ENCODE peak calls at places on chromosomes 5 and 9, in seven cellular contexts. X is GM23248; T is transverse colon; R is CD8-positive, alpha-beta T cell; G is stomach; J is IMR-90; D is cardiac muscle cell. H is an unnamed sample.

GRCh38 chr9:22446589-22446949 is at the start of gene DMRTA1:
- DNase-seq in T (peak; percentile 72), G (peak; percentile 87), R (no peak), D (peak; percentile 69), J (peak; percentile 25), X (peak; percentile 76), H (no peak)

GRCh38 chr5:139246394-139246793 is 47.1 kb upstream of the MATR3 start:
- DNase-seq in R (peak; percentile 13), T (no peak), X (peak; percentile 75), D (peak; percentile 57), J (peak; percentile 60), G (no peak), H (no peak)

GRCh38 chr9:78295731-78296130 is 1.2 kb upstream of the PSAT1 start:
- DNase-seq in D (peak; percentile 38), G (no peak), R (no peak), J (no peak), T (no peak), X (peak; percentile 7), H (no peak)

GRCh38 chr5:52859619-52860018 is 71.9 kb downstream of the ITGA1 start:
- DNase-seq in D (peak; percentile 71), J (peak; percentile 93), R (no peak), T (no peak), G (no peak), X (peak; percentile 85), H (no peak)

GRCh38 chr9:121849554-121849953 is 198.1 kb downstream of the DAB2IP start:
- DNase-seq in X (no peak), J (no peak), T (no peak), R (no peak), D (no peak), G (no peak), H (no peak)

GRCh38 chr9:137449081-137449844 is 8.1 kb upstream of the ENTPD8 start:
- DNase-seq in R (no peak), G (no peak), T (peak; percentile 8), D (no peak), J (no peak), X (no peak), H (no peak)

GRCh38 chr9:89605181-89606048 is 603 bp downstream of the GADD45G start:
- DNase-seq in J (peak; percentile 19), T (peak; percentile 65), D (peak; percentile 50), G (peak; percentile 57), R (peak; percentile 46), X (peak; percentile 89), H (no peak)

GRCh38 chr5:169300468-169301385 is at the start of gene SLIT3:
- DNase-seq in D (peak; percentile 90), R (no peak), X (peak; percentile 96), G (peak; percentile 67), J (peak; percentile 47), T (peak; percentile 50), H (peak; percentile 57)

GRCh38 chr9:107587175-107587963 is 97.8 kb upstream of the KLF4 start:
- DNase-seq in T (peak; percentile 88), R (no peak), D (no peak), G (peak; percentile 91), J (no peak), X (no peak), H (no peak)

GRCh38 chr5:134177197-134178171 is 734 bp upstream of the SKP1 start:
- DNase-seq in R (no peak), J (peak; percentile 66), D (peak; percentile 82), T (peak; percentile 89), X (peak; percentile 82), G (peak; percentile 70), H (no peak)

GRCh38 chr5:104016650-104017049 is 454.1 kb upstream of the NUDT12 start:
- DNase-seq in R (no peak), D (peak; percentile 2), T (no peak), G (no peak), J (peak; percentile 72), X (peak; percentile 0), H (no peak)

GRCh38 chr5:14810282-14810681 is 61.3 kb downstream of the ANKH start:
- DNase-seq in X (no peak), T (no peak), J (no peak), R (no peak), D (no peak), G (no peak), H (no peak)

GRCh38 chr5:45695011-45695667 is 1.0 kb downstream of the HCN1 start:
- DNase-seq in X (no peak), T (no peak), G (no peak), R (no peak), J (no peak), D (no peak), H (no peak)

GRCh38 chr5:72065751-72066255 is 41.5 kb upstream of the MAP1B start:
- DNase-seq in J (peak; percentile 50), X (peak; percentile 49), G (no peak), R (no peak), D (peak; percentile 47), T (no peak), H (no peak)

GRCh38 chr9:84780385-84780784 is 110.9 kb downstream of the NTRK2 start:
- DNase-seq in X (no peak), R (no peak), G (no peak), D (no peak), T (no peak), J (no peak), H (no peak)

DNA sequence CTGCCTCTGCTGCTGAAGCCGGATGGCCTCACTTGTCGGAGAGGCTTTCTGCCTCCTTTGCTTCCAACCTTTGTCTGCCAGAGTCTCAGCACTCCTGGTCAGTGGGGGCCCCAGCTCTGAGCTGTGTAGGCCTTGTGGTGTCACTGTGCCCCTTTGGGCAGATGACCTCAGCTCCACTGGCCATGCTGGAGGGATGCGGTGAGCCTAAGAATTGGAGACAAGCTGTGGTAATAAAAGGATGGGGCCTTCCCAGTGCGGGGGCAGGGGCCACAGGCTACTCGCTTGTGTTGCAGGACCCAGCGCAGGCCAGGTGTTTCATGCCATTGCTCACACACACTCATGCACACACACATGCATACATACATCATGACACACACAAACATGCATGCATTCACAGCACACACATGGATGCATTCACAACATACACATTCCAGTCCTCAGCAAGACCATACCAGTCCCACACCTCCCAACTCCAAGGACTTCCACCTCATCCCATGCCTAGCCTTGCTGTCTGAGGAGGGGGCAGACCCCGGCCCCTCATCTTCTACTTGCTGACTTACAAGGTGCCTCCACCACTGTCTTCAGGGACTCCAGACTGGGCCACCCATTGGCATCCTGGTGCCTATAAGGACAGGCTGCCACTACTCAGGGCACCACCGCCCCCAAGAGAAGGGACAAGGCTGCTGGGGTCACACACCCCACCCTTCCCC is 237.7 kb downstream of the SYK start:
- DNase-seq in X (no peak), R (no peak), T (no peak), J (no peak), D (no peak), G (no peak), H (no peak)
- H3K27me3 ChIP-seq in X (no peaks in the 10 kb centered on the region), R (no peaks in the 10 kb centered on the region), T (no peaks in the 10 kb centered on the region), J (no peaks in the 10 kb centered on the region), D (no peaks in the 10 kb centered on the region), G (no peaks in the 10 kb centered on the region), H (no peaks in the 10 kb centered on the region)

GRCh38 chr5:136275601-136276000 is 82.6 kb upstream of the SMIM32 start:
- DNase-seq in J (no peak), R (no peak), D (no peak), X (no peak), G (no peak), T (no peak), H (no peak)

DNA sequence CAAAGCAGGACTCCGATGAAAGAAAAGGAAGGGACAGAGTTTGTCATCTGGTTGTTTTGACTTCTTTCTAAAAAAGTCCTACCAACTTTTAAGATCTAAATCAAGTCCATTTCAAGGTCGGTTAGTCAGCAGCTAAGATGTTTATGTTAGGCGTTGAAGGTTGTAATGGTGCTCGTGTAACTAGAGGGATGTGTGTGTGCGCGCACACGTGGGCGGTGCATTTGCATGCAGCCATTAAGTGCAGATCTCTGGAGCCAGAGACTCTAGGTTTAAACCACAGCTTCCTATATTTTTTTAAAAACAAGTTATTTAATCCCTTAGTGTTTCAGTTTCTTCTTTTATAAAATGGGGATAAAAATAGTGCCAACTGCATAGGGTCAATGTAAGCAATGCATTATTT is 77.0 kb upstream of the SMIM32 start:
- DNase-seq in R (no peak), X (no peak), D (no peak), G (no peak), J (no peak), T (no peak), H (no peak)
- H3K36me3 ChIP-seq in R (no peaks in the 10 kb centered on the region), X (no peaks in the 10 kb centered on the region), D (no peaks in the 10 kb centered on the region), G (no peaks in the 10 kb centered on the region), J (no peaks in the 10 kb centered on the region), T (no peaks in the 10 kb centered on the region), H (no peaks in the 10 kb centered on the region)

DNA sequence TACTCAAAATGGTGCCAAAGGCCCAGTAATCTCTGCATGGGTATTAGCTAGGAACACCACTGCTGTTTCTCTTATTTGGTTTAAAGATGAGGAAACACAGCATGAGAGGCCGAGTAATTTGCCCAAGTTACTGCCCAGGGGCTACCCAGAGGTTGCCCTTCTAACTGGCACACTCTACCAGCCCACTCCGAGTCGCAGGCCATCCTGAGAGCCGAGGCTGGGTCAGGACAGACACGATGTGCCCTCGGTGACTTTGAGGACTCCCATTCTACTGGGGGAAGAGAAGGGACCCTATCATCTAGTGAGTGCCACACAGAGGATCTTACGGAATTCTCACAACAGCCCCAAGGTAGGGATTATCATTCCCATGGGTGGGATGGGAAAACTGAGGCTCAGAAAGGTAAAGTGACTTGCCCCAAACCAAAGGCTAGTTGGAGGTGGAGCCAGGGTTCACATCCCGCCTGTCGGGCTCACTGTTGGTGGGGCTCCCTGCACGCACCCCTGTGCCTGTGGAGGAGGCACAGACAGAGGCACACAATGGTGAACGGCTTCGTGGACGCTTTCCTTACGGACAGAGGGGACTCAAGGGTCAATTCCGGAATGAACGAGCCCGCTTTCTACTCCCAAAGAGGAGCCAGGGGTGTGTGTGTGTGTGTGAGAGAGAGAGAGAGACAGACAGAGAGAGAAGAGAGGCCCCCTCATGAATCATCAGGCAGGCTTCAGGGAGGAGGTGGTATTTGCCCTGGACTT is 225.0 kb downstream of the MELK start:
- DNase-seq in D (no peak), T (no peak), R (no peak), G (no peak), J (no peak), X (no peak), H (no peak)
- H3K27me3 ChIP-seq in D (no peaks in the 10 kb centered on the region), T (no peaks in the 10 kb centered on the region), R (no peaks in the 10 kb centered on the region), G (peaks cover 11% of the 10 kb centered on the region), J (peaks cover 6% of the 10 kb centered on the region), X (peaks cover 11% of the 10 kb centered on the region), H (no peaks in the 10 kb centered on the region)

GRCh38 chr9:4070266-4070665 is 229.6 kb downstream of the GLIS3 start:
- DNase-seq in G (no peak), J (no peak), R (no peak), D (no peak), X (no peak), T (no peak), H (no peak)
- H3K36me3 ChIP-seq in G (no peaks in the 10 kb centered on the region), J (no peaks in the 10 kb centered on the region), R (no peaks in the 10 kb centered on the region), D (no peaks in the 10 kb centered on the region), X (no peaks in the 10 kb centered on the region), T (no peaks in the 10 kb centered on the region), H (no peaks in the 10 kb centered on the region)

GRCh38 chr5:151157426-151158286 is at the start of gene ANXA6:
- DNase-seq in J (peak; percentile 73), R (peak; percentile 71), X (peak; percentile 97), G (peak; percentile 85), D (peak; percentile 87), T (peak; percentile 81), H (peak; percentile 66)
- H3K27me3 ChIP-seq in J (no peaks in the 10 kb centered on the region), R (no peaks in the 10 kb centered on the region), X (no peaks in the 10 kb centered on the region), G (no peaks in the 10 kb centered on the region), D (no peaks in the 10 kb centered on the region), T (peaks cover 13% of the 10 kb centered on the region), H (no peaks in the 10 kb centered on the region)

GRCh38 chr9:131593936-131594665 is 48.8 kb downstream of the PRRT1B start:
- DNase-seq in R (no peak), X (no peak), T (no peak), D (no peak), J (no peak), G (no peak), H (no peak)
- H3K36me3 ChIP-seq in R (peaks cover 28% of the 10 kb centered on the region), X (no peaks in the 10 kb centered on the region), T (no peaks in the 10 kb centered on the region), D (peaks cover 3% of the 10 kb centered on the region), J (peaks cover 38% of the 10 kb centered on the region), G (peaks cover 97% of the 10 kb centered on the region), H (peaks cover 22% of the 10 kb centered on the region)